ENCODE peak calls at places on chromosomes 13 and 19, in six cellular contexts. Y is coronary artery, I is right atrium auricular region, N is cardiac muscle cell, Q is fibroblast of pulmonary artery, T is uterus. O is an unnamed sample.

GRCh38 chr19:39997595-39998216 is 846 bp downstream of the ZNF546 start:
- DNase-seq in Y (no peak), I (no peak), N (no peak), Q (peak), T (no peak), O (no peak)

GRCh38 chr13:47044842-47045241 is 148.0 kb upstream of the HTR2A start:
- DNase-seq in Y (no peak), I (no peak), N (no peak), Q (no peak), T (no peak), O (no peak)

GRCh38 chr13:59269476-59269875 is 894.3 kb downstream of the DIAPH3 start:
- DNase-seq in Y (no peak), I (no peak), N (no peak), Q (peak), T (no peak), O (no peak)

GRCh38 chr19:28541029-28541428 is 671.9 kb downstream of the UQCRFS1 start:
- DNase-seq in Y (no peak), I (no peak), N (no peak), Q (no peak), T (no peak), O (no peak)

GRCh38 chr19:12792048-12792852 is 964 bp downstream of the JUNB start:
- DNase-seq in Y (peak), I (no peak), N (peak), Q (peak), T (peak), O (peak)

GRCh38 chr13:100130092-100130491 is 41.2 kb downstream of the PCCA start:
- DNase-seq in Y (no peak), I (no peak), N (no peak), Q (no peak), T (no peak), O (no peak)

GRCh38 chr19:30896551-30896950 is 452.7 kb downstream of the TSHZ3 start:
- DNase-seq in Y (peak), I (no peak), N (peak), Q (no peak), T (no peak), O (no peak)

GRCh38 chr13:27830010-27830409 is 37.7 kb downstream of the GSX1 start:
- DNase-seq in Y (no peak), I (peak), N (peak), Q (peak), T (no peak), O (peak)

GRCh38 chr19:18596752-18597157 is 8.2 kb downstream of the REX1BD start:
- DNase-seq in Y (no peak), I (peak), N (peak), Q (peak), T (peak), O (no peak)

GRCh38 chr13:75931116-75931515 is 295.0 kb downstream of the LMO7 start:
- DNase-seq in Y (no peak), I (no peak), N (no peak), Q (no peak), T (no peak), O (no peak)

GRCh38 chr19:18590273-18591272 is 2.0 kb downstream of the REX1BD start:
- DNase-seq in Y (peak), I (peak), N (peak), Q (peak), T (no peak), O (peak)

DNA sequence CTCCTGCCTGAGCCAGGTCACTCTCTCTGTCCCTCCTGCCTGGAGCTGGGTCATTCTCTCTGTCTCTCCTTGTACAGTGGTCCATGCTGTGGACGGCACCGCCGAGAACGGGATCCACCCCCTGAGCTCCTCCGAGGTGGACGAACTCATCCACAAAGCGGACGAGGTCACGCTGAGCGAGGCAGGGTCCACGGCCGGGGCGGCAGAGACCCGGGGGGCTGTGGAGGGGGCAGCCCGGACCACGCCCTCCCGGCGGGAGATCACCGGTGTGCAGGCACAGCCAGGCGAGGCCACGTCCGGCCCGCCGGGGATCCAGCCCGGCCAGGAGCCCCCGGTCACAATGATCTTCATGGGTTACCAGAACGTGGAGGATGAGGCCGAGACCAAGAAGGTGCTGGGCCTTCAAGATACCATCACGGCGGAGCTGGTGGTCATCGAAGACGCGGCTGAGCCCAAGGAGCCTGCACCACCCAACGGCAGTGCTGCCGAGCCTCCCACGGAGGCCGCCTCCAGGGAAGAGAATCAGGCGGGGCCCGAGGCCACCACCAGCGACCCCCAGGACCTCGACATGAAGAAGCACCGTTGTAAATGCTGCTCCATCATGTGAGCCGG is 4.6 kb upstream of the MISP start:
- DNase-seq in Y (no peak), I (no peak), N (no peak), Q (no peak), T (no peak), O (no peak)
- TF ChIP-seq CTCF in Y (no peak), I (no peak), N (no peak), Q (no peak), T (no peak), O (no peak)

DNA sequence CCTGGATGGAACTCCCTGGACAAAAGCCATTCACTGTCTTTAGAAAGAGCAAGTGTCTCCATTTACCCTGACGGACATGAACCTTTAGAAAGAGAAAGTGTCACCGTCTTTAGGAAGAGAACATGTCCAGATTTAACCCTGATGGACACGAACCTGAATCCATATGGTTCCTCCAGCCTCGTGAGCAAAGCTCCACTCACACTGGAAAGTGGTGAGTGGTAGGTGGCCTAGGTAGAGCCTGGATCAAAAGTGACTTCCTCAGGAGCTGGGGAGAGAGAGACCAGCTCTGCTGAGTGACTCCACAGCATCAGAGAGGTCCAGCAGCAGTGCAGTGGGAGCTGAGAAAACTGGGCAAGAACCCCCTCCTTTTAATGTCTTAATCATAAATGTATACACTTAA is 59.8 kb upstream of the IRS2 start:
- DNase-seq in Y (no peak), I (no peak), N (no peak), Q (no peak), T (no peak), O (no peak)
- TF ChIP-seq CTCF in Y (no peak), I (no peak), N (no peak), Q (no peak), T (no peak), O (no peak)

DNA sequence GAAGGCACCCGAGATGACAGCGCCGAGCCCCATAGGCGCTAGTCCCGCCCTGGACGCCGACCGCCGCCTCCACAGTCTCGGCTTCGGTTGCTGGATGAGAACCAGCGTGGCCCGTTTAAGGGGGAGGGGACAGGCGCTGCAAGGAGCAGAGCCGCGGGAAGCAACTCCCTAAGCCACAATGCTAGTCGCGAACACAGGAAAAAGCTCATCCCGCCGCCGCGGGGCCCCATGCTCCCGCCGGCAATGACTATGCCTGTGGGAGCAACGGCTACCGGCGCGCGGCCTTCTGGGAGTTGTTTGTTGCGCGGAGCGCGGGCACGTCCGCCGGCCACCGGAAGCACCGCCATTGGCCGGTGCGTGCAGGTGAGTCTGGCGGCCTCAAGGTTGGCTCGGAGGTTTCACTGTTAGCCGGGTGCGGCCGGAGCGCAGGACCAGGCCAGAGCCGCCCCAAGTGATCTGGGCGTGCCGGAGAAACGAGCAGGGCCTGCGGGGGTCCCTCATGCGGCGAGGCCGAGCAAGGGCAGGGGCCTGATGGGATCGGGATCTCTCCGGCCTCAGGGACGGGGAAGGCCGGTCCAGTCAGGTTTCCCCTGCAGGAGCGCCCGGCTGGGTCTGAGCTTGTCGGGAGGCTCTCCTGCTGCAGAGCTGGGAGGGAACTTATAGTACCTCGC is at the start of gene ZNF544:
- DNase-seq in Y (peak), I (peak), N (peak), Q (peak), T (peak), O (peak)
- TF ChIP-seq CTCF in Y (no peak), I (peak), N (no peak), Q (peak), T (no peak), O (peak)

DNA sequence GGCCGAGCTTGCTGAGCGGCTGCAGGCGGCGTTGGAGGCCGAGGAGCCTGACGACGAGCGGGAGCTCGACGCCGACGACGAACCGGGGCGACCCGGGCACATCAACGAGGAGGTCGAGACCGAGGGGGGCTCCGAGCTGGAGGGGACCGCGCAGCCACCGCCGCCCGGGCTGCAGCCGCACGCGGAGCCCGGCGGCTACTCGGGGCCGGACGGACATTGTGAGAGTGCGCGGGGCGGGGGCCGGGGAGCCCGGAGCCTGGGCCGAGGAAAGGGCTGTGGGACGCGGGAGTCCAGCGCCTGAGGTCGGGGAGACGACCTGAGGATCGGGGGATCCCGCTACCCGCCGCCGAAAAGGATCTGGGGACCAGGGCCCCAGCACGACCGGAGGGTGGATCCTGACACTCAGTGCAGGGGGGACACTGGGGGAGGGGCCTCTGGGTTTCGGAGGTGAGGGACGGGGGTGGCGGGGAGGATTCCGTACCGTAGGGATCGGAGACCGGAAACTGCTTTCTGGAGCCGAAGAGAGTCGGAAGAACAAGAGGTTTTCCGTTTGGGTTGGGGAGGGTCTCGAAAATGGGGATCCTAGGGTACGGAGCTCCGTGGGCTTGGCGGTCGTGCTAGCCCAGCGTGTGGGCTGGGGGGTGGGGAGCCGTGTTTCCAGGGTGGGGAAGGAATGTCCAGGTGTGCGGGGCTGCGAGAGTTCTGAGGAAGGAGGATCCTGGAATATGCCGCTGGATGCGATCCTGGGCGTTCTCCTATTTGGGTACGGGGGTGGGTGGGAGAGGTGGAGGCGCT is 606 bp downstream of the HNRNPUL1 start:
- DNase-seq in Y (peak), I (no peak), N (peak), Q (peak), T (peak), O (peak)
- TF ChIP-seq CTCF in Y (no peak), I (peak), N (no peak), Q (no peak), T (no peak), O (no peak)

GRCh38 chr19:13861714-13862531 is 15.0 kb upstream of the NANOS3 start:
- DNase-seq in Y (peak), I (peak), N (peak), Q (peak), T (peak), O (peak)

GRCh38 chr19:13856530-13856929 is 20.4 kb upstream of the NANOS3 start:
- DNase-seq in Y (no peak), I (no peak), N (no peak), Q (no peak), T (no peak), O (no peak)

GRCh38 chr19:13860679-13861391 is 16.1 kb upstream of the NANOS3 start:
- DNase-seq in Y (no peak), I (no peak), N (no peak), Q (no peak), T (no peak), O (no peak)

GRCh38 chr19:13861392-13861713 is 15.6 kb upstream of the NANOS3 start:
- DNase-seq in Y (no peak), I (no peak), N (no peak), Q (no peak), T (no peak), O (no peak)

GRCh38 chr19:13859361-13859880 is 17.5 kb upstream of the NANOS3 start:
- DNase-seq in Y (no peak), I (no peak), N (no peak), Q (peak), T (no peak), O (no peak)
- TF ChIP-seq CTCF in Y (no peak), I (no peak), N (no peak), Q (no peak), T (no peak), O (no peak)

DNA sequence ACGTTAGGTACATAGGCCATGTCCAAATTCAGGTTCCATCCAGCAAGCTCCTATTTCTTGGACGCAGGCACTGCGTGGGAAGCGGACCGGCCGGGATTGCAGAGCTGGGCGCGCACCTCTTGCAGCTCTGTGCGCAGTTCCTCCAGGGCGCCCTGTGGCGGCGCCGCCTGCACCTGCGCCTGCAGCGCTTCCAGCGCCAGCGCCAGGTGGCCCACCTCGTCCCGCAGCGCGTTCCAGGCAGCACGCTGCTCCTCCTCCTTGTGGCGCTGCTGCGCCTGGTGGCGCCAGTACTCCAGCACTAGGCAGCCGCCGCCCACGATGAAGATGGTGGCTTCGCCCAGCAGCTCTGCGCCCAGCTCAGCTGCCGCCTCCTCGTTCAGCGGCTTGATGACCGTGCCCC is 31.1 kb downstream of the OPA3 start:
- DNase-seq in Y (no peak), I (no peak), N (peak), Q (no peak), T (no peak), O (peak)
- TF ChIP-seq CTCF in Y (no peak), I (no peak), N (no peak), Q (no peak), T (no peak), O (no peak)

DNA sequence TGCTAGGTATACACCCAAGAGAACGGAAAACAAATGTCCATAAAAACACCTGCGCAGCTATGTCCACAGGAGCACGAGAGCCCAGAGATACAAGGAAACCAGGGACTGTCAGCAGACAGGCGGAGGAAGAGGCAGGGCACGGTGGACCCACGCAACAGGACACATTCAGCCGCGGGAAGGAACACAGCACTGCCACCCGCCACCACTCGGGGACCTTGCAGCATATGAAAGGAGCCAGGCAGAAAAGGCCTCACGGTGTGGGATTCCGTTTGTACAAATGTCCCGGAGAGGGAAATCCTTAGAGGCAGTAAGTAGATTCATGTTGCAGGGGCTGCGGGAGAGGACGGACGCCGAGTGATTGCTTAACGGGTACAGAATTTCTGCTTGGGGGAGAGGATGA is 7.8 kb downstream of the HSPBP1 start:
- DNase-seq in Y (no peak), I (no peak), N (no peak), Q (no peak), T (no peak), O (no peak)
- TF ChIP-seq CTCF in Y (no peak), I (no peak), N (no peak), Q (no peak), T (no peak), O (no peak)

DNA sequence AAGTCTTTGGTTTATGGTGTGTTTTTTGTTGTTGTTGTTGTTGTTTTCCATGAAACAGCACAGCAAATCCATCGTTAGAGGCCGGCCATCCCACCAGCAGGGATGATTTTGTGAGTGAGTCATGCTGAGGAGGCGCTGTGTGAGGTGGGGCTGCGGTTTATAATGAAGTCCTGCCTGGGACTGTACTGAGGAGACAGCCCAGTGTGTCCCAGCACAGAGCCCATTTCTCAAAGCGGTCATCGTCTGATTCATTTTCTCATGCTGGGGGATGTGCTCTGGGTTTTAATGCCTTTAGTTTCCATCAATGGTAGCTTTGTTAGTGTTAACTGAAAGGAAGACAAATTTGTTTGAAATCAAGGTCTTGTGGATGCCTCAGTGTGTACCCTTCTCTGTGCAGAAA is 129.3 kb upstream of the SERP2 start:
- DNase-seq in Y (no peak), I (peak), N (no peak), Q (peak), T (no peak), O (no peak)
- TF ChIP-seq CTCF in Y (no peak), I (no peak), N (no peak), Q (no peak), T (no peak), O (no peak)

DNA sequence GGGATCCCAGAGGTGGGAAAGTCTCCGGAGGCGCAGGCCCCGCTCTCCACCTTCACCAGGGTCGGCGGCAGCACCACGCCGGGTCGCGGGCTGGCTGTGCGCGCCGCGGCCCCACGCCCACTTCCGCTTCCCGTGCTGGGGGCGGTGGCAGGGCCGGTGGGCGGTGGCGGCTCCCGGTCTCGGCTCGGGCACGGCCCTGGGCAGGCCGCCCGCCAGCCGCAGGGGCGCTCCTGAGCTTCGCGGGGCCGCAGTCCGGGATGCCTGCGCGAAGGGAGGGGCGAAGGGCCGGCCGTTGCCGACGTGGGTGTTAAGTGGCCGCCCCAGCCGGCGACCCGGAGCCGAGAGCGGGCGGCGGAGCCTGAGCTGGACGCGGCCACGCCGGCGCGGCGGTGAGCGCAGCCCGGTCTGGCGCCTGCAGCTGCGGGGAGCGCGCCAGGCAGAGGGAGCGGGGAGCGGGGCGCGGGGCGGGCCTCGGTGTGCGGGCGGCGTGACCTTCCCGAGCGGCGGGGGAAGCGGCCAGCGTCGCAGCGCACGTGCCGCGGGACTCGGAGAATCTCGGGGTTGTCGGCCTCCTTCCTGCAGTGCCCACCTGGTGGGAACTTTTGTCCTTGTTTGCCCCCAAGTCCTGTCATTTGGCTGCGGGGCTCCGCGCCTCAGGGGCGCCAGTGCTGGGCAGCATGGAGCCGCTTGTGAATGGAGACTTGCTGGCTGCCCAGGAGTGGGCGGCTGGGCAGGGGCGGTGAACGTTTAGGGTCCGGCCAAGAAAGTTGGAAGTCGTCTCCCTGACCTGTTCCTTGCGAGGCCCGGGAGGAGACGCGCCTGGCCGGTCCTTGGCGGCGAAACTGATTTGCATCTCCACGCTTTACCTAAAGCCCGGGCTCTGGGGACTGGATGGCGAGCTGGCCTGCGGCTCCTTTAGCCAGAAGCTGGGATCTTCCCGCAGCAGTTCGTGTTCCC is at the start of gene SLC25A15:
- DNase-seq in Y (peak), I (peak), N (peak), Q (peak), T (peak), O (peak)
- TF ChIP-seq CTCF in Y (no peak), I (peak), N (peak), Q (no peak), T (peak), O (no peak)

O was measured in endothelial cell.